ENCODE peak calls at places on chromosomes 7 and 10, in ten cellular contexts. One of them, this sample, is unnamed.

GRCh38 chr10:110074298-110074697 is 66.5 kb downstream of the ADD3 start:
- DNase-seq in GM23338: no peak
- DNase-seq in kidney epithelial cell: no peak
- DNase-seq in epithelial cell of esophagus: no peak
- DNase-seq in glutamatergic neuron: no peak
- DNase-seq in thoracic aorta: no peak
- DNase-seq in tibial nerve: no peak
- DNase-seq in endothelial cell: no peak
- DNase-seq in A549: no peak
- DNase-seq in B cell: no peak
- DNase-seq in this sample: no peak

GRCh38 chr7:107045980-107046379 is 1.5 kb downstream of the PRKAR2B start:
- DNase-seq in endothelial cell: no peak
- DNase-seq in epithelial cell of esophagus: no peak
- DNase-seq in tibial nerve: no peak
- DNase-seq in thoracic aorta: no peak
- DNase-seq in A549: no peak
- DNase-seq in B cell: no peak
- DNase-seq in kidney epithelial cell: no peak
- DNase-seq in GM23338: no peak
- DNase-seq in glutamatergic neuron: no peak
- DNase-seq in this sample: no peak

GRCh38 chr7:149846436-149847046 is 8.4 kb downstream of the ZNF862 start:
- DNase-seq in A549: no peak
- DNase-seq in endothelial cell: no peak
- DNase-seq in B cell: no peak
- DNase-seq in glutamatergic neuron: no peak
- DNase-seq in kidney epithelial cell: no peak
- DNase-seq in tibial nerve: no peak
- DNase-seq in epithelial cell of esophagus: no peak
- DNase-seq in GM23338: no peak
- DNase-seq in thoracic aorta: no peak
- DNase-seq in this sample: no peak

GRCh38 chr10:119479048-119479394 is 63.5 kb downstream of the RGS10 start:
- DNase-seq in glutamatergic neuron: no peak
- DNase-seq in thoracic aorta: no peak
- DNase-seq in A549: no peak
- DNase-seq in endothelial cell: no peak
- DNase-seq in tibial nerve: no peak
- DNase-seq in B cell: no peak
- DNase-seq in epithelial cell of esophagus: no peak
- DNase-seq in GM23338: no peak
- DNase-seq in kidney epithelial cell: no peak
- DNase-seq in this sample: no peak

GRCh38 chr7:36395171-36395894 is 5.7 kb downstream of the ANLN start:
- DNase-seq in tibial nerve: no peak
- DNase-seq in kidney epithelial cell: no peak
- DNase-seq in glutamatergic neuron: no peak
- DNase-seq in B cell: no peak
- DNase-seq in thoracic aorta: no peak
- DNase-seq in A549: no peak
- DNase-seq in epithelial cell of esophagus: no peak
- DNase-seq in GM23338: no peak
- DNase-seq in endothelial cell: no peak
- DNase-seq in this sample: no peak

GRCh38 chr10:6406220-6407033 is 173.6 kb downstream of the PRKCQ start:
- DNase-seq in GM23338: peak
- DNase-seq in B cell: no peak
- DNase-seq in tibial nerve: no peak
- DNase-seq in epithelial cell of esophagus: peak
- DNase-seq in endothelial cell: no peak
- DNase-seq in A549: peak
- DNase-seq in thoracic aorta: no peak
- DNase-seq in glutamatergic neuron: no peak
- DNase-seq in kidney epithelial cell: no peak
- DNase-seq in this sample: peak

GRCh38 chr10:104318810-104319684 is 19.2 kb downstream of the ITPRIP start:
- DNase-seq in endothelial cell: no peak
- DNase-seq in A549: no peak
- DNase-seq in epithelial cell of esophagus: peak
- DNase-seq in GM23338: no peak
- DNase-seq in tibial nerve: peak
- DNase-seq in glutamatergic neuron: no peak
- DNase-seq in thoracic aorta: no peak
- DNase-seq in B cell: no peak
- DNase-seq in kidney epithelial cell: no peak
- DNase-seq in this sample: no peak

GRCh38 chr10:119859422-119860258 is 13.0 kb downstream of the MCMBP start:
- DNase-seq in endothelial cell: no peak
- DNase-seq in B cell: no peak
- DNase-seq in epithelial cell of esophagus: peak
- DNase-seq in tibial nerve: no peak
- DNase-seq in kidney epithelial cell: peak
- DNase-seq in A549: peak
- DNase-seq in glutamatergic neuron: no peak
- DNase-seq in thoracic aorta: no peak
- DNase-seq in GM23338: peak
- DNase-seq in this sample: peak

GRCh38 chr10:12181065-12181775 is 14.5 kb downstream of the NUDT5 start:
- DNase-seq in kidney epithelial cell: no peak
- DNase-seq in thoracic aorta: no peak
- DNase-seq in B cell: no peak
- DNase-seq in GM23338: no peak
- DNase-seq in glutamatergic neuron: no peak
- DNase-seq in endothelial cell: no peak
- DNase-seq in A549: no peak
- DNase-seq in epithelial cell of esophagus: peak
- DNase-seq in tibial nerve: no peak
- DNase-seq in this sample: peak

GRCh38 chr10:12177642-12178041 is 18.0 kb downstream of the NUDT5 start:
- DNase-seq in thoracic aorta: no peak
- DNase-seq in A549: no peak
- DNase-seq in B cell: no peak
- DNase-seq in endothelial cell: no peak
- DNase-seq in epithelial cell of esophagus: peak
- DNase-seq in kidney epithelial cell: peak
- DNase-seq in glutamatergic neuron: no peak
- DNase-seq in tibial nerve: no peak
- DNase-seq in GM23338: no peak
- DNase-seq in this sample: no peak

GRCh38 chr10:12184165-12184564 is 11.5 kb downstream of the NUDT5 start:
- DNase-seq in endothelial cell: no peak
- DNase-seq in GM23338: no peak
- DNase-seq in epithelial cell of esophagus: no peak
- DNase-seq in tibial nerve: no peak
- DNase-seq in B cell: no peak
- DNase-seq in kidney epithelial cell: no peak
- DNase-seq in glutamatergic neuron: no peak
- DNase-seq in thoracic aorta: no peak
- DNase-seq in A549: no peak
- DNase-seq in this sample: no peak

GRCh38 chr10:12179616-12180015 is 16.1 kb downstream of the NUDT5 start:
- DNase-seq in GM23338: no peak
- DNase-seq in A549: no peak
- DNase-seq in thoracic aorta: no peak
- DNase-seq in glutamatergic neuron: no peak
- DNase-seq in endothelial cell: no peak
- DNase-seq in tibial nerve: no peak
- DNase-seq in epithelial cell of esophagus: no peak
- DNase-seq in kidney epithelial cell: no peak
- DNase-seq in B cell: no peak
- DNase-seq in this sample: no peak

DNA sequence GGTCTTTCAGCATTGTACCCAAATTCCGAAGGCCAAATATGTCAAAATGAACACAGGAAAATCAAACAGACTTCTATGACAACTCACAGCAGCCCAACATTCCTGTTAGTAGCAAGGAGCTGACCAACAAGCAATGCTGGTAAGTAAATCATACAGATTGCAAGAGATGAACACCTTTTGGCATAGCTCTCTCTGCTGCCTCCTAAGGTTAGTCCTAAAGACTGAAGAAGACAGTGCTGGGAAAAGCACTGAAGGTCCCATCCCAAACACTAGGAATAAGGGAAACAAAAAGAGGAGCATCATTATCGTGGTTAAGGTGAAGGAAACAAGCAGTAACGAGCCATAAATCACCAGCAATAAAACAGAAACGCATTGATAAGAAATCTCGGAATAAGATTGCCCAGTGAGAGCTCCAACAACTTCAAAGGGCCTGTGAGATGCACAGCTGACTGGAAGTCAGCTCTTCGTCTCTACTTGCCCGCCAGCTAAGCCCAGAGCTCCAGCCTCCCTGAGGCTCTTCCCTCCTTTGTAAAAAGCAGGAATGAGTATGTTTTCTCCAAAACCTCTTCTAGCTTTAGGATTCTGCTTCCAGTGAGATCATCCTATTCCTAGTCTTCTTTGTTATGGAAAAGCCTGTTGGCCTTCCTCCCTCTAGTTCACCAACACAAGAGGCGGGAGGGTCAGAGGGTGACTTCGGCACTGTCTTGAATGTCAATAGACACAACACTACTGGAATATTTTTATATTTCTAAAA is 15.3 kb downstream of the NUDT5 start:
- DNase-seq in kidney epithelial cell: no peak
- DNase-seq in epithelial cell of esophagus: peak
- DNase-seq in thoracic aorta: no peak
- DNase-seq in A549: no peak
- DNase-seq in tibial nerve: no peak
- DNase-seq in B cell: no peak
- DNase-seq in endothelial cell: no peak
- DNase-seq in GM23338: peak
- DNase-seq in glutamatergic neuron: no peak
- DNase-seq in this sample: no peak
- TF ChIP-seq CTCF in kidney epithelial cell: no peak
- TF ChIP-seq CTCF in epithelial cell of esophagus: no peak
- TF ChIP-seq CTCF in thoracic aorta: no peak
- TF ChIP-seq CTCF in A549: no peak
- TF ChIP-seq CTCF in tibial nerve: no peak
- TF ChIP-seq CTCF in B cell: no peak
- TF ChIP-seq CTCF in endothelial cell: no peak
- TF ChIP-seq CTCF in GM23338: no peak
- TF ChIP-seq CTCF in glutamatergic neuron: no peak
- TF ChIP-seq CTCF in this sample: peak

GRCh38 chr10:34426041-34426440 is 389.1 kb downstream of the PARD3 start:
- DNase-seq in glutamatergic neuron: no peak
- DNase-seq in A549: no peak
- DNase-seq in endothelial cell: no peak
- DNase-seq in kidney epithelial cell: no peak
- DNase-seq in epithelial cell of esophagus: no peak
- DNase-seq in B cell: no peak
- DNase-seq in tibial nerve: no peak
- DNase-seq in thoracic aorta: no peak
- DNase-seq in GM23338: no peak
- DNase-seq in this sample: no peak

GRCh38 chr10:34430685-34431084 is 384.4 kb downstream of the PARD3 start:
- DNase-seq in B cell: no peak
- DNase-seq in thoracic aorta: no peak
- DNase-seq in A549: no peak
- DNase-seq in endothelial cell: no peak
- DNase-seq in epithelial cell of esophagus: no peak
- DNase-seq in kidney epithelial cell: no peak
- DNase-seq in tibial nerve: no peak
- DNase-seq in GM23338: no peak
- DNase-seq in glutamatergic neuron: no peak
- DNase-seq in this sample: no peak

GRCh38 chr10:34432589-34432988 is 382.5 kb downstream of the PARD3 start:
- DNase-seq in epithelial cell of esophagus: peak
- DNase-seq in GM23338: no peak
- DNase-seq in B cell: no peak
- DNase-seq in thoracic aorta: no peak
- DNase-seq in tibial nerve: no peak
- DNase-seq in kidney epithelial cell: no peak
- DNase-seq in endothelial cell: no peak
- DNase-seq in A549: no peak
- DNase-seq in glutamatergic neuron: no peak
- DNase-seq in this sample: no peak

GRCh38 chr10:34423607-34424325 is 391.3 kb downstream of the PARD3 start:
- DNase-seq in thoracic aorta: no peak
- DNase-seq in B cell: no peak
- DNase-seq in A549: no peak
- DNase-seq in kidney epithelial cell: no peak
- DNase-seq in endothelial cell: no peak
- DNase-seq in GM23338: no peak
- DNase-seq in glutamatergic neuron: no peak
- DNase-seq in epithelial cell of esophagus: no peak
- DNase-seq in tibial nerve: no peak
- DNase-seq in this sample: no peak

GRCh38 chr10:34427911-34428216 is 387.2 kb downstream of the PARD3 start:
- DNase-seq in epithelial cell of esophagus: no peak
- DNase-seq in A549: no peak
- DNase-seq in B cell: no peak
- DNase-seq in kidney epithelial cell: no peak
- DNase-seq in GM23338: peak
- DNase-seq in thoracic aorta: no peak
- DNase-seq in glutamatergic neuron: no peak
- DNase-seq in endothelial cell: no peak
- DNase-seq in tibial nerve: no peak
- DNase-seq in this sample: no peak
- TF ChIP-seq CTCF in epithelial cell of esophagus: no peak
- TF ChIP-seq CTCF in A549: no peak
- TF ChIP-seq CTCF in B cell: no peak
- TF ChIP-seq CTCF in kidney epithelial cell: no peak
- TF ChIP-seq CTCF in GM23338: no peak
- TF ChIP-seq CTCF in thoracic aorta: no peak
- TF ChIP-seq CTCF in glutamatergic neuron: no peak
- TF ChIP-seq CTCF in endothelial cell: no peak
- TF ChIP-seq CTCF in tibial nerve: no peak
- TF ChIP-seq CTCF in this sample: no peak

GRCh38 chr10:70829543-70829942 is 13.8 kb downstream of the SGPL1 start:
- DNase-seq in epithelial cell of esophagus: no peak
- DNase-seq in kidney epithelial cell: no peak
- DNase-seq in endothelial cell: no peak
- DNase-seq in glutamatergic neuron: no peak
- DNase-seq in A549: no peak
- DNase-seq in GM23338: no peak
- DNase-seq in tibial nerve: no peak
- DNase-seq in B cell: no peak
- DNase-seq in thoracic aorta: no peak
- DNase-seq in this sample: no peak
- TF ChIP-seq CTCF in epithelial cell of esophagus: no peak
- TF ChIP-seq CTCF in kidney epithelial cell: no peak
- TF ChIP-seq CTCF in endothelial cell: no peak
- TF ChIP-seq CTCF in glutamatergic neuron: no peak
- TF ChIP-seq CTCF in A549: no peak
- TF ChIP-seq CTCF in GM23338: no peak
- TF ChIP-seq CTCF in tibial nerve: no peak
- TF ChIP-seq CTCF in B cell: no peak
- TF ChIP-seq CTCF in thoracic aorta: no peak
- TF ChIP-seq CTCF in this sample: no peak

GRCh38 chr7:156819733-156820295 is 73.2 kb downstream of the LMBR1 start:
- DNase-seq in kidney epithelial cell: no peak
- DNase-seq in endothelial cell: no peak
- DNase-seq in epithelial cell of esophagus: no peak
- DNase-seq in tibial nerve: no peak
- DNase-seq in thoracic aorta: no peak
- DNase-seq in A549: no peak
- DNase-seq in GM23338: no peak
- DNase-seq in glutamatergic neuron: no peak
- DNase-seq in B cell: no peak
- DNase-seq in this sample: no peak

GRCh38 chr7:156820445-156821063 is 72.4 kb downstream of the LMBR1 start:
- DNase-seq in GM23338: peak
- DNase-seq in kidney epithelial cell: no peak
- DNase-seq in tibial nerve: no peak
- DNase-seq in epithelial cell of esophagus: no peak
- DNase-seq in A549: no peak
- DNase-seq in B cell: no peak
- DNase-seq in thoracic aorta: no peak
- DNase-seq in glutamatergic neuron: no peak
- DNase-seq in endothelial cell: no peak
- DNase-seq in this sample: no peak

GRCh38 chr7:156818133-156818532 is 74.8 kb downstream of the LMBR1 start:
- DNase-seq in endothelial cell: no peak
- DNase-seq in GM23338: no peak
- DNase-seq in tibial nerve: no peak
- DNase-seq in thoracic aorta: no peak
- DNase-seq in epithelial cell of esophagus: no peak
- DNase-seq in kidney epithelial cell: no peak
- DNase-seq in A549: no peak
- DNase-seq in glutamatergic neuron: no peak
- DNase-seq in B cell: no peak
- DNase-seq in this sample: no peak

GRCh38 chr7:156811706-156812105 is 81.3 kb downstream of the LMBR1 start:
- DNase-seq in kidney epithelial cell: no peak
- DNase-seq in A549: no peak
- DNase-seq in tibial nerve: no peak
- DNase-seq in GM23338: no peak
- DNase-seq in glutamatergic neuron: no peak
- DNase-seq in thoracic aorta: no peak
- DNase-seq in endothelial cell: no peak
- DNase-seq in epithelial cell of esophagus: no peak
- DNase-seq in B cell: no peak
- DNase-seq in this sample: no peak

GRCh38 chr7:156816943-156817572 is 75.9 kb downstream of the LMBR1 start:
- DNase-seq in tibial nerve: no peak
- DNase-seq in A549: peak
- DNase-seq in glutamatergic neuron: no peak
- DNase-seq in B cell: no peak
- DNase-seq in GM23338: no peak
- DNase-seq in endothelial cell: no peak
- DNase-seq in epithelial cell of esophagus: peak
- DNase-seq in thoracic aorta: no peak
- DNase-seq in kidney epithelial cell: no peak
- DNase-seq in this sample: peak
- TF ChIP-seq CTCF in tibial nerve: no peak
- TF ChIP-seq CTCF in A549: peak
- TF ChIP-seq CTCF in glutamatergic neuron: peak
- TF ChIP-seq CTCF in B cell: peak
- TF ChIP-seq CTCF in GM23338: peak
- TF ChIP-seq CTCF in endothelial cell: peak
- TF ChIP-seq CTCF in epithelial cell of esophagus: peak
- TF ChIP-seq CTCF in thoracic aorta: no peak
- TF ChIP-seq CTCF in kidney epithelial cell: peak
- TF ChIP-seq CTCF in this sample: peak

This sample was measured in astrocyte of the cerebellum.